ENCODE peak calls at places on chromosomes 4 and X, in ten cellular contexts. B, A, H, X, Z, D, O, M, T and R are unnamed samples.
A peak's percentile ranks its signal among the peaks of the same experiment; 100 is the strongest.

GRCh38 chrX:63754141-63754859 is 30.7 kb downstream of the ARHGEF9 start:
- DNase-seq in X (peak; percentile 12), D (no peak), Z (no peak), B (no peak), T (peak; percentile 29), H (no peak), A (no peak), O (no peak), M (no peak), R (no peak)

GRCh38 chrX:115324194-115324593 is 34.7 kb downstream of the LUZP4 start:
- DNase-seq in H (no peak), M (no peak), Z (peak; percentile 22), X (peak; percentile 50), A (no peak), T (peak; percentile 65), O (peak; percentile 40), D (no peak), B (peak; percentile 7), R (no peak)

GRCh38 chr4:145815027-145815612 is 123.5 kb downstream of the ZNF827 start:
- DNase-seq in H (no peak), D (no peak), B (no peak), T (no peak), Z (no peak), A (no peak), M (no peak), O (no peak), X (no peak), R (no peak)

GRCh38 chr4:20788266-20788665 is 88.0 kb downstream of the PACRGL start:
- DNase-seq in X (no peak), H (no peak), Z (no peak), T (no peak), O (no peak), A (no peak), D (no peak), B (no peak), M (no peak), R (no peak)

GRCh38 chrX:44036336-44036735 is 63.1 kb upstream of the NDP start:
- DNase-seq in B (peak; percentile 84), A (no peak), X (no peak), H (no peak), Z (no peak), T (peak; percentile 73), D (no peak), M (no peak), O (no peak), R (no peak)

GRCh38 chr4:4985036-4985435 is 34.2 kb downstream of the CYTL1 start:
- DNase-seq in X (no peak), D (no peak), B (no peak), Z (no peak), O (no peak), A (no peak), H (no peak), T (no peak), M (no peak), R (no peak)

GRCh38 chr4:170248576-170248975 is 158.8 kb upstream of the AADAT start:
- DNase-seq in D (no peak), M (no peak), Z (no peak), X (no peak), A (no peak), H (no peak), O (no peak), B (no peak), T (no peak), R (no peak)

GRCh38 chr4:92263010-92263409 is 40.8 kb upstream of the GRID2 start:
- DNase-seq in B (no peak), D (no peak), A (no peak), Z (no peak), H (no peak), O (no peak), X (no peak), M (no peak), T (no peak), R (no peak)

GRCh38 chr4:92305148-92305877 is 1.5 kb downstream of the GRID2 start:
- DNase-seq in T (peak; percentile 62), H (no peak), Z (peak; percentile 25), X (peak; percentile 66), O (peak; percentile 39), M (no peak), A (peak; percentile 85), B (peak; percentile 39), D (peak; percentile 28), R (peak; percentile 23)

GRCh38 chr4:88705805-88706518 is 8.3 kb upstream of the NAP1L5 start:
- DNase-seq in D (no peak), M (no peak), H (no peak), A (no peak), O (no peak), Z (no peak), B (no peak), X (no peak), T (peak; percentile 44), R (no peak)

GRCh38 chr4:137378393-137379290 is 153.7 kb downstream of the PCDH18 start:
- DNase-seq in D (no peak), T (no peak), O (no peak), B (no peak), H (no peak), X (no peak), M (no peak), Z (no peak), A (no peak), R (no peak)

GRCh38 chr4:163542275-163542674 is 47.8 kb downstream of the TMA16 start:
- DNase-seq in H (no peak), B (peak; percentile 56), T (peak; percentile 14), A (no peak), D (no peak), Z (no peak), O (no peak), X (no peak), M (no peak), R (no peak)

GRCh38 chr4:189177130-189177529 is 763.5 kb upstream of the FRG1 start:
- DNase-seq in T (no peak), D (no peak), X (no peak), M (no peak), B (no peak), O (no peak), A (no peak), H (no peak), Z (no peak), R (no peak)

GRCh38 chr4:131638776-131639175 is 1510.3 kb upstream of the PCDH10 start:
- DNase-seq in O (no peak), H (no peak), Z (no peak), X (no peak), A (no peak), D (no peak), M (no peak), T (peak; percentile 3), B (no peak), R (no peak)

GRCh38 chrX:150482537-150483217 is 85.7 kb upstream of the MTM1 start:
- DNase-seq in T (peak; percentile 50), A (no peak), B (peak; percentile 70), O (no peak), M (no peak), Z (no peak), D (no peak), H (no peak), X (no peak), R (peak; percentile 9)

GRCh38 chr4:176635372-176636261 is 157.1 kb downstream of the VEGFC start:
- DNase-seq in D (no peak), A (no peak), M (no peak), X (no peak), T (peak; percentile 94), O (no peak), H (no peak), Z (no peak), B (peak; percentile 96), R (no peak)
- TF ChIP-seq CTCF in D (no peak), A (no peak), M (no peak), X (no peak), T (peak; percentile 10), O (no peak), H (no peak), Z (no peak), B (peak; percentile 49), R (no peak)

GRCh38 chr4:7007944-7008343 is 35.2 kb upstream of the TADA2B start:
- DNase-seq in A (no peak), D (no peak), H (no peak), O (no peak), Z (no peak), T (no peak), X (no peak), M (no peak), B (no peak), R (no peak)
- TF ChIP-seq CTCF in A (no peak), D (no peak), H (no peak), O (no peak), Z (no peak), T (no peak), X (no peak), M (no peak), B (no peak), R (no peak)

DNA sequence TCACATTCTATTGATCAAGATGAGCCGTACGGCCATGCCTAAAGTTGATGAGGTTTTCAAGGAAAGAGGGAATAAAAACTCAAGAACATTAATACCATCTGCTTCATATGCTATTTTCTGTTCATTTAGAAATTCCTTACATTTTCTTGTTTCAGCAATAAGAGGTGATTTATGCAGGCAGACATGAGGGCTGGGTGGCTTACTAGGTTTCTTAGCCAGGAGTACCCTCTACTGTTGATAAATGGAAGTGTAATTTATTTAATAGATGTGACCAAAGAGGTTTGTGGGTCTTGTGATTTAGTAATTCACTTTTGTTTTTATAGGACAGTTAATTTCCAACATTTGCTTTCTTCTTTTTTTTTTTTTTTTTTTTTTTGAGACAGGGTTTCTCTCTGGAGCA is 6.4 kb upstream of the SMIM9 start:
- DNase-seq in M (peak; percentile 15), D (no peak), O (no peak), T (peak; percentile 79), X (peak; percentile 13), Z (no peak), A (no peak), B (peak; percentile 25), H (no peak), R (peak; percentile 29)
- TF ChIP-seq CTCF in M (peak; percentile 21), D (peak; percentile 29), O (no peak), T (peak; percentile 46), X (peak; percentile 59), Z (peak; percentile 57), A (peak; percentile 19), B (peak; percentile 50), H (peak; percentile 39), R (no peak)

GRCh38 chr4:139144161-139144859 is 32.7 kb downstream of the ELF2 start:
- DNase-seq in O (peak; percentile 18), D (peak; percentile 37), T (peak; percentile 80), M (no peak), A (peak; percentile 18), Z (peak; percentile 33), X (peak; percentile 33), B (peak; percentile 38), H (no peak), R (no peak)

GRCh38 chr4:139142980-139143379 is 34.0 kb downstream of the ELF2 start:
- DNase-seq in D (no peak), Z (no peak), A (no peak), T (no peak), O (no peak), H (no peak), B (no peak), X (no peak), M (no peak), R (no peak)

GRCh38 chr4:139146926-139147547 is 30.0 kb downstream of the ELF2 start:
- DNase-seq in A (no peak), H (no peak), D (no peak), B (no peak), T (no peak), Z (no peak), M (no peak), X (no peak), O (no peak), R (no peak)

GRCh38 chr4:139145552-139145932 is 31.5 kb downstream of the ELF2 start:
- DNase-seq in D (no peak), H (no peak), B (no peak), A (no peak), O (no peak), X (no peak), Z (no peak), M (no peak), T (no peak), R (no peak)

GRCh38 chr4:139144911-139145551 is 32.0 kb downstream of the ELF2 start:
- DNase-seq in M (no peak), D (no peak), T (peak; percentile 8), A (no peak), H (no peak), B (no peak), O (no peak), X (peak; percentile 63), Z (no peak), R (no peak)
- TF ChIP-seq CTCF in M (no peak), D (no peak), T (no peak), A (no peak), H (no peak), B (no peak), O (no peak), X (no peak), Z (no peak), R (no peak)